ENCODE peak calls at places on chromosome 14, in six cellular contexts. One of them, this sample, is unnamed.

GRCh38 chr14:94038510-94038909 is 12.4 kb downstream of the OTUB2 start:
- DNase-seq in glutamatergic neuron: no peak
- DNase-seq in activated naive CD8-positive, alpha-beta T cell treated with anti-CD3 and anti-CD28 coated beads, Interleukin-2, amount 50 U/mL, for 24 hours: no peak
- DNase-seq in GF-D8: no peak
- DNase-seq in iris pigment epithelial cell: no peak
- DNase-seq in effector memory CD8-positive, alpha-beta T cell: no peak
- DNase-seq in this sample: no peak

GRCh38 chr14:35196571-35196970 is 74.2 kb downstream of the PRORP start:
- DNase-seq in glutamatergic neuron: no peak
- DNase-seq in activated naive CD8-positive, alpha-beta T cell treated with anti-CD3 and anti-CD28 coated beads, Interleukin-2, amount 50 U/mL, for 24 hours: no peak
- DNase-seq in GF-D8: no peak
- DNase-seq in iris pigment epithelial cell: no peak
- DNase-seq in effector memory CD8-positive, alpha-beta T cell: no peak
- DNase-seq in this sample: no peak

GRCh38 chr14:78005325-78005724 is 164.8 kb upstream of the NRXN3 start:
- DNase-seq in glutamatergic neuron: no peak
- DNase-seq in activated naive CD8-positive, alpha-beta T cell treated with anti-CD3 and anti-CD28 coated beads, Interleukin-2, amount 50 U/mL, for 24 hours: no peak
- DNase-seq in GF-D8: no peak
- DNase-seq in iris pigment epithelial cell: peak; percentile 62
- DNase-seq in effector memory CD8-positive, alpha-beta T cell: no peak
- DNase-seq in this sample: no peak

GRCh38 chr14:103563089-103563620 is 395 bp downstream of the COA8 start:
- DNase-seq in glutamatergic neuron: no peak
- DNase-seq in activated naive CD8-positive, alpha-beta T cell treated with anti-CD3 and anti-CD28 coated beads, Interleukin-2, amount 50 U/mL, for 24 hours: no peak
- DNase-seq in GF-D8: no peak
- DNase-seq in iris pigment epithelial cell: no peak
- DNase-seq in effector memory CD8-positive, alpha-beta T cell: no peak
- DNase-seq in this sample: peak; percentile 74

GRCh38 chr14:75539562-75540478 is 17.6 kb downstream of the BATF start:
- DNase-seq in glutamatergic neuron: no peak
- DNase-seq in activated naive CD8-positive, alpha-beta T cell treated with anti-CD3 and anti-CD28 coated beads, Interleukin-2, amount 50 U/mL, for 24 hours: no peak
- DNase-seq in GF-D8: no peak
- DNase-seq in iris pigment epithelial cell: no peak
- DNase-seq in effector memory CD8-positive, alpha-beta T cell: no peak
- DNase-seq in this sample: no peak

GRCh38 chr14:92982941-92983340 is 60.0 kb downstream of the CHGA start:
- DNase-seq in glutamatergic neuron: no peak
- DNase-seq in activated naive CD8-positive, alpha-beta T cell treated with anti-CD3 and anti-CD28 coated beads, Interleukin-2, amount 50 U/mL, for 24 hours: no peak
- DNase-seq in GF-D8: no peak
- DNase-seq in iris pigment epithelial cell: no peak
- DNase-seq in effector memory CD8-positive, alpha-beta T cell: no peak
- DNase-seq in this sample: no peak

GRCh38 chr14:103576371-103577024 is 13.7 kb downstream of the COA8 start:
- DNase-seq in glutamatergic neuron: peak; percentile 73
- DNase-seq in activated naive CD8-positive, alpha-beta T cell treated with anti-CD3 and anti-CD28 coated beads, Interleukin-2, amount 50 U/mL, for 24 hours: no peak
- DNase-seq in GF-D8: no peak
- DNase-seq in iris pigment epithelial cell: peak; percentile 90
- DNase-seq in effector memory CD8-positive, alpha-beta T cell: no peak
- DNase-seq in this sample: peak; percentile 92

GRCh38 chr14:76326918-76327689 is 48.8 kb upstream of the ESRRB start:
- DNase-seq in glutamatergic neuron: no peak
- DNase-seq in activated naive CD8-positive, alpha-beta T cell treated with anti-CD3 and anti-CD28 coated beads, Interleukin-2, amount 50 U/mL, for 24 hours: no peak
- DNase-seq in GF-D8: no peak
- DNase-seq in iris pigment epithelial cell: no peak
- DNase-seq in effector memory CD8-positive, alpha-beta T cell: no peak
- DNase-seq in this sample: no peak

GRCh38 chr14:101004954-101005353 is 101.4 kb upstream of the RTL1 start:
- DNase-seq in glutamatergic neuron: no peak
- DNase-seq in activated naive CD8-positive, alpha-beta T cell treated with anti-CD3 and anti-CD28 coated beads, Interleukin-2, amount 50 U/mL, for 24 hours: no peak
- DNase-seq in GF-D8: no peak
- DNase-seq in iris pigment epithelial cell: peak; percentile 83
- DNase-seq in effector memory CD8-positive, alpha-beta T cell: no peak
- DNase-seq in this sample: no peak

GRCh38 chr14:74634481-74634880 is 22.4 kb upstream of the LTBP2 start:
- DNase-seq in glutamatergic neuron: no peak
- DNase-seq in activated naive CD8-positive, alpha-beta T cell treated with anti-CD3 and anti-CD28 coated beads, Interleukin-2, amount 50 U/mL, for 24 hours: no peak
- DNase-seq in GF-D8: no peak
- DNase-seq in iris pigment epithelial cell: no peak
- DNase-seq in effector memory CD8-positive, alpha-beta T cell: no peak
- DNase-seq in this sample: no peak

GRCh38 chr14:100468557-100468956 is 118.7 kb downstream of the BEGAIN start:
- DNase-seq in glutamatergic neuron: no peak
- DNase-seq in activated naive CD8-positive, alpha-beta T cell treated with anti-CD3 and anti-CD28 coated beads, Interleukin-2, amount 50 U/mL, for 24 hours: no peak
- DNase-seq in GF-D8: no peak
- DNase-seq in iris pigment epithelial cell: no peak
- DNase-seq in effector memory CD8-positive, alpha-beta T cell: no peak
- DNase-seq in this sample: no peak

GRCh38 chr14:101290681-101291080 is 270.6 kb upstream of the DIO3 start:
- DNase-seq in glutamatergic neuron: no peak
- DNase-seq in activated naive CD8-positive, alpha-beta T cell treated with anti-CD3 and anti-CD28 coated beads, Interleukin-2, amount 50 U/mL, for 24 hours: no peak
- DNase-seq in GF-D8: no peak
- DNase-seq in iris pigment epithelial cell: no peak
- DNase-seq in effector memory CD8-positive, alpha-beta T cell: no peak
- DNase-seq in this sample: no peak

GRCh38 chr14:23177181-23177580 is 6.3 kb downstream of the SLC7A8 start:
- DNase-seq in glutamatergic neuron: no peak
- DNase-seq in activated naive CD8-positive, alpha-beta T cell treated with anti-CD3 and anti-CD28 coated beads, Interleukin-2, amount 50 U/mL, for 24 hours: no peak
- DNase-seq in GF-D8: no peak
- DNase-seq in iris pigment epithelial cell: no peak
- DNase-seq in effector memory CD8-positive, alpha-beta T cell: no peak
- DNase-seq in this sample: no peak

GRCh38 chr14:70330596-70330995 is 28.9 kb downstream of the COX16 start:
- DNase-seq in glutamatergic neuron: no peak
- DNase-seq in activated naive CD8-positive, alpha-beta T cell treated with anti-CD3 and anti-CD28 coated beads, Interleukin-2, amount 50 U/mL, for 24 hours: no peak
- DNase-seq in GF-D8: no peak
- DNase-seq in iris pigment epithelial cell: no peak
- DNase-seq in effector memory CD8-positive, alpha-beta T cell: no peak
- DNase-seq in this sample: no peak

GRCh38 chr14:68715032-68715924 is 77.6 kb downstream of the ZFP36L1 start:
- DNase-seq in glutamatergic neuron: no peak
- DNase-seq in activated naive CD8-positive, alpha-beta T cell treated with anti-CD3 and anti-CD28 coated beads, Interleukin-2, amount 50 U/mL, for 24 hours: no peak
- DNase-seq in GF-D8: no peak
- DNase-seq in iris pigment epithelial cell: peak; percentile 86
- DNase-seq in effector memory CD8-positive, alpha-beta T cell: no peak
- DNase-seq in this sample: no peak

GRCh38 chr14:30610719-30611388 is 11.3 kb upstream of the SCFD1 start:
- DNase-seq in glutamatergic neuron: no peak
- DNase-seq in activated naive CD8-positive, alpha-beta T cell treated with anti-CD3 and anti-CD28 coated beads, Interleukin-2, amount 50 U/mL, for 24 hours: no peak
- DNase-seq in GF-D8: peak; percentile 31
- DNase-seq in iris pigment epithelial cell: peak; percentile 88
- DNase-seq in effector memory CD8-positive, alpha-beta T cell: no peak
- DNase-seq in this sample: peak; percentile 77

GRCh38 chr14:102047808-102048540 is 38.9 kb downstream of the HSP90AA1 start:
- DNase-seq in glutamatergic neuron: no peak
- DNase-seq in activated naive CD8-positive, alpha-beta T cell treated with anti-CD3 and anti-CD28 coated beads, Interleukin-2, amount 50 U/mL, for 24 hours: no peak
- DNase-seq in GF-D8: no peak
- DNase-seq in iris pigment epithelial cell: no peak
- DNase-seq in effector memory CD8-positive, alpha-beta T cell: no peak
- DNase-seq in this sample: no peak

GRCh38 chr14:27391331-27391730 is 793.5 kb upstream of the NOVA1 start:
- DNase-seq in glutamatergic neuron: no peak
- DNase-seq in activated naive CD8-positive, alpha-beta T cell treated with anti-CD3 and anti-CD28 coated beads, Interleukin-2, amount 50 U/mL, for 24 hours: no peak
- DNase-seq in GF-D8: no peak
- DNase-seq in iris pigment epithelial cell: peak; percentile 6
- DNase-seq in effector memory CD8-positive, alpha-beta T cell: no peak
- DNase-seq in this sample: no peak

GRCh38 chr14:69358233-69358963 is 39.7 kb downstream of the ERH start:
- DNase-seq in glutamatergic neuron: no peak
- DNase-seq in activated naive CD8-positive, alpha-beta T cell treated with anti-CD3 and anti-CD28 coated beads, Interleukin-2, amount 50 U/mL, for 24 hours: peak; percentile 64
- DNase-seq in GF-D8: no peak
- DNase-seq in iris pigment epithelial cell: no peak
- DNase-seq in effector memory CD8-positive, alpha-beta T cell: no peak
- DNase-seq in this sample: no peak

GRCh38 chr14:100665518-100666032 is 61.1 kb upstream of the DLK1 start:
- DNase-seq in glutamatergic neuron: no peak
- DNase-seq in activated naive CD8-positive, alpha-beta T cell treated with anti-CD3 and anti-CD28 coated beads, Interleukin-2, amount 50 U/mL, for 24 hours: no peak
- DNase-seq in GF-D8: no peak
- DNase-seq in iris pigment epithelial cell: no peak
- DNase-seq in effector memory CD8-positive, alpha-beta T cell: no peak
- DNase-seq in this sample: peak; percentile 79

GRCh38 chr14:100147181-100147631 is 12.2 kb downstream of the DEGS2 start:
- DNase-seq in glutamatergic neuron: no peak
- DNase-seq in activated naive CD8-positive, alpha-beta T cell treated with anti-CD3 and anti-CD28 coated beads, Interleukin-2, amount 50 U/mL, for 24 hours: peak; percentile 69
- DNase-seq in GF-D8: peak; percentile 67
- DNase-seq in iris pigment epithelial cell: no peak
- DNase-seq in effector memory CD8-positive, alpha-beta T cell: peak; percentile 71
- DNase-seq in this sample: no peak

GRCh38 chr14:97395068-97395467 is 597.9 kb downstream of the VRK1 start:
- DNase-seq in glutamatergic neuron: no peak
- DNase-seq in activated naive CD8-positive, alpha-beta T cell treated with anti-CD3 and anti-CD28 coated beads, Interleukin-2, amount 50 U/mL, for 24 hours: no peak
- DNase-seq in GF-D8: no peak
- DNase-seq in iris pigment epithelial cell: no peak
- DNase-seq in effector memory CD8-positive, alpha-beta T cell: no peak
- DNase-seq in this sample: no peak

GRCh38 chr14:28777773-28778606 is 11.4 kb downstream of the FOXG1 start:
- DNase-seq in glutamatergic neuron: no peak
- DNase-seq in activated naive CD8-positive, alpha-beta T cell treated with anti-CD3 and anti-CD28 coated beads, Interleukin-2, amount 50 U/mL, for 24 hours: no peak
- DNase-seq in GF-D8: no peak
- DNase-seq in iris pigment epithelial cell: no peak
- DNase-seq in effector memory CD8-positive, alpha-beta T cell: no peak
- DNase-seq in this sample: no peak

GRCh38 chr14:105894125-105894977 is 368.0 kb downstream of the TMEM121 start:
- DNase-seq in glutamatergic neuron: no peak
- DNase-seq in activated naive CD8-positive, alpha-beta T cell treated with anti-CD3 and anti-CD28 coated beads, Interleukin-2, amount 50 U/mL, for 24 hours: no peak
- DNase-seq in GF-D8: no peak
- DNase-seq in iris pigment epithelial cell: no peak
- DNase-seq in effector memory CD8-positive, alpha-beta T cell: no peak
- DNase-seq in this sample: no peak

GRCh38 chr14:77979171-77979570 is 179.3 kb downstream of the ADCK1 start:
- DNase-seq in glutamatergic neuron: no peak
- DNase-seq in activated naive CD8-positive, alpha-beta T cell treated with anti-CD3 and anti-CD28 coated beads, Interleukin-2, amount 50 U/mL, for 24 hours: no peak
- DNase-seq in GF-D8: no peak
- DNase-seq in iris pigment epithelial cell: no peak
- DNase-seq in effector memory CD8-positive, alpha-beta T cell: no peak
- DNase-seq in this sample: no peak

GRCh38 chr14:79663453-79663852 is 547.9 kb downstream of the DIO2 start:
- DNase-seq in glutamatergic neuron: no peak
- DNase-seq in activated naive CD8-positive, alpha-beta T cell treated with anti-CD3 and anti-CD28 coated beads, Interleukin-2, amount 50 U/mL, for 24 hours: no peak
- DNase-seq in GF-D8: no peak
- DNase-seq in iris pigment epithelial cell: no peak
- DNase-seq in effector memory CD8-positive, alpha-beta T cell: no peak
- DNase-seq in this sample: no peak

GRCh38 chr14:22485178-22485577 is 103.8 kb downstream of the DAD1 start:
- DNase-seq in glutamatergic neuron: no peak
- DNase-seq in activated naive CD8-positive, alpha-beta T cell treated with anti-CD3 and anti-CD28 coated beads, Interleukin-2, amount 50 U/mL, for 24 hours: no peak
- DNase-seq in GF-D8: no peak
- DNase-seq in iris pigment epithelial cell: no peak
- DNase-seq in effector memory CD8-positive, alpha-beta T cell: no peak
- DNase-seq in this sample: no peak

GRCh38 chr14:75022655-75023054 is 19.9 kb downstream of the EIF2B2 start:
- DNase-seq in glutamatergic neuron: peak; percentile 38
- DNase-seq in activated naive CD8-positive, alpha-beta T cell treated with anti-CD3 and anti-CD28 coated beads, Interleukin-2, amount 50 U/mL, for 24 hours: no peak
- DNase-seq in GF-D8: no peak
- DNase-seq in iris pigment epithelial cell: peak; percentile 27
- DNase-seq in effector memory CD8-positive, alpha-beta T cell: no peak
- DNase-seq in this sample: no peak

GRCh38 chr14:52020315-52020714 is 31.0 kb downstream of the RTRAF start:
- DNase-seq in glutamatergic neuron: no peak
- DNase-seq in activated naive CD8-positive, alpha-beta T cell treated with anti-CD3 and anti-CD28 coated beads, Interleukin-2, amount 50 U/mL, for 24 hours: no peak
- DNase-seq in GF-D8: no peak
- DNase-seq in iris pigment epithelial cell: no peak
- DNase-seq in effector memory CD8-positive, alpha-beta T cell: no peak
- DNase-seq in this sample: no peak

GRCh38 chr14:51507556-51508511 is 143.9 kb upstream of the FRMD6 start:
- DNase-seq in glutamatergic neuron: peak; percentile 30
- DNase-seq in activated naive CD8-positive, alpha-beta T cell treated with anti-CD3 and anti-CD28 coated beads, Interleukin-2, amount 50 U/mL, for 24 hours: no peak
- DNase-seq in GF-D8: no peak
- DNase-seq in iris pigment epithelial cell: peak; percentile 63
- DNase-seq in effector memory CD8-positive, alpha-beta T cell: no peak
- DNase-seq in this sample: peak; percentile 51

GRCh38 chr14:81275995-81276698 is 55.4 kb upstream of the GTF2A1 start:
- DNase-seq in glutamatergic neuron: peak; percentile 54
- DNase-seq in activated naive CD8-positive, alpha-beta T cell treated with anti-CD3 and anti-CD28 coated beads, Interleukin-2, amount 50 U/mL, for 24 hours: no peak
- DNase-seq in GF-D8: no peak
- DNase-seq in iris pigment epithelial cell: no peak
- DNase-seq in effector memory CD8-positive, alpha-beta T cell: no peak
- DNase-seq in this sample: no peak

GRCh38 chr14:105486974-105487448 is 325 bp downstream of the CRIP1 start:
- DNase-seq in glutamatergic neuron: no peak
- DNase-seq in activated naive CD8-positive, alpha-beta T cell treated with anti-CD3 and anti-CD28 coated beads, Interleukin-2, amount 50 U/mL, for 24 hours: peak; percentile 65
- DNase-seq in GF-D8: no peak
- DNase-seq in iris pigment epithelial cell: no peak
- DNase-seq in effector memory CD8-positive, alpha-beta T cell: peak; percentile 68
- DNase-seq in this sample: no peak

GRCh38 chr14:90658541-90658967 is 157.7 kb downstream of the TTC7B start:
- DNase-seq in glutamatergic neuron: no peak
- DNase-seq in activated naive CD8-positive, alpha-beta T cell treated with anti-CD3 and anti-CD28 coated beads, Interleukin-2, amount 50 U/mL, for 24 hours: no peak
- DNase-seq in GF-D8: no peak
- DNase-seq in iris pigment epithelial cell: peak; percentile 71
- DNase-seq in effector memory CD8-positive, alpha-beta T cell: no peak
- DNase-seq in this sample: no peak

GRCh38 chr14:31487891-31488290 is at the start of gene GPR33:
- DNase-seq in glutamatergic neuron: no peak
- DNase-seq in activated naive CD8-positive, alpha-beta T cell treated with anti-CD3 and anti-CD28 coated beads, Interleukin-2, amount 50 U/mL, for 24 hours: no peak
- DNase-seq in GF-D8: no peak
- DNase-seq in iris pigment epithelial cell: no peak
- DNase-seq in effector memory CD8-positive, alpha-beta T cell: no peak
- DNase-seq in this sample: no peak

GRCh38 chr14:54637270-54637669 is 70.3 kb downstream of the SAMD4A start:
- DNase-seq in glutamatergic neuron: no peak
- DNase-seq in activated naive CD8-positive, alpha-beta T cell treated with anti-CD3 and anti-CD28 coated beads, Interleukin-2, amount 50 U/mL, for 24 hours: no peak
- DNase-seq in GF-D8: no peak
- DNase-seq in iris pigment epithelial cell: no peak
- DNase-seq in effector memory CD8-positive, alpha-beta T cell: no peak
- DNase-seq in this sample: peak; percentile 19

GRCh38 chr14:60905930-60906329 is 74.9 kb downstream of the TRMT5 start:
- DNase-seq in glutamatergic neuron: no peak
- DNase-seq in activated naive CD8-positive, alpha-beta T cell treated with anti-CD3 and anti-CD28 coated beads, Interleukin-2, amount 50 U/mL, for 24 hours: no peak
- DNase-seq in GF-D8: no peak
- DNase-seq in iris pigment epithelial cell: no peak
- DNase-seq in effector memory CD8-positive, alpha-beta T cell: no peak
- DNase-seq in this sample: no peak

This sample was measured in body of pancreas.